ENCODE peak calls at places on chromosome 6, in four cellular contexts. One of them, this sample, is unnamed.

GRCh38 chr6:125802383-125802782 is 11.6 kb downstream of the NCOA7 start:
- DNase-seq in neural crest cell: no peak
- DNase-seq in NCI-H2081: no peak
- DNase-seq in ACHN: no peak
- DNase-seq in this sample: no peak

GRCh38 chr6:138297761-138298298 is 79.5 kb upstream of the PBOV1 start:
- DNase-seq in neural crest cell: no peak
- DNase-seq in NCI-H2081: no peak
- DNase-seq in ACHN: no peak
- DNase-seq in this sample: no peak

GRCh38 chr6:116329156-116329555 is 41.6 kb upstream of the DSE start:
- DNase-seq in NCI-H2081: no peak
- DNase-seq in neural crest cell: no peak
- DNase-seq in ACHN: no peak
- DNase-seq in this sample: no peak

GRCh38 chr6:16206595-16207037 is 31.8 kb upstream of the GMPR start:
- DNase-seq in neural crest cell: peak
- DNase-seq in NCI-H2081: peak
- DNase-seq in ACHN: peak
- DNase-seq in this sample: peak

GRCh38 chr6:147648936-147649335 is 140.4 kb downstream of the SAMD5 start:
- DNase-seq in ACHN: no peak
- DNase-seq in neural crest cell: no peak
- DNase-seq in NCI-H2081: no peak
- DNase-seq in this sample: no peak

GRCh38 chr6:15427360-15428070 is 181.6 kb downstream of the JARID2 start:
- DNase-seq in neural crest cell: no peak
- DNase-seq in ACHN: no peak
- DNase-seq in NCI-H2081: no peak
- DNase-seq in this sample: no peak

GRCh38 chr6:81561071-81561564 is 191.4 kb downstream of the TENT5A start:
- DNase-seq in NCI-H2081: no peak
- DNase-seq in ACHN: no peak
- DNase-seq in neural crest cell: no peak
- DNase-seq in this sample: peak

GRCh38 chr6:149094156-149094555 is 223.4 kb upstream of the TAB2 start:
- DNase-seq in neural crest cell: no peak
- DNase-seq in ACHN: no peak
- DNase-seq in NCI-H2081: no peak
- DNase-seq in this sample: no peak

GRCh38 chr6:63478751-63479150 is 93.5 kb upstream of the LOC128125822 start:
- DNase-seq in NCI-H2081: no peak
- DNase-seq in ACHN: no peak
- DNase-seq in neural crest cell: no peak
- DNase-seq in this sample: no peak

GRCh38 chr6:35412102-35412501 is 40.0 kb upstream of the FANCE start:
- DNase-seq in neural crest cell: no peak
- DNase-seq in ACHN: no peak
- DNase-seq in NCI-H2081: no peak
- DNase-seq in this sample: no peak

GRCh38 chr6:74805841-74806696 is 399.8 kb downstream of the COL12A1 start:
- DNase-seq in ACHN: no peak
- DNase-seq in NCI-H2081: no peak
- DNase-seq in neural crest cell: no peak
- DNase-seq in this sample: no peak

GRCh38 chr6:146850981-146851380 is 252.2 kb downstream of the ADGB start:
- DNase-seq in NCI-H2081: no peak
- DNase-seq in ACHN: no peak
- DNase-seq in neural crest cell: no peak
- DNase-seq in this sample: no peak

GRCh38 chr6:43823879-43824740 is 54.1 kb downstream of the VEGFA start:
- DNase-seq in NCI-H2081: peak
- DNase-seq in neural crest cell: no peak
- DNase-seq in ACHN: peak
- DNase-seq in this sample: no peak

GRCh38 chr6:158387578-158387977 is 75.3 kb downstream of the TULP4 start:
- DNase-seq in NCI-H2081: no peak
- DNase-seq in neural crest cell: no peak
- DNase-seq in ACHN: no peak
- DNase-seq in this sample: no peak

GRCh38 chr6:151112130-151112529 is 127.6 kb upstream of the AKAP12 start:
- DNase-seq in neural crest cell: no peak
- DNase-seq in NCI-H2081: no peak
- DNase-seq in ACHN: no peak
- DNase-seq in this sample: no peak

GRCh38 chr6:137808191-137808590 is 58.9 kb upstream of the TNFAIP3 start:
- DNase-seq in neural crest cell: no peak
- DNase-seq in ACHN: peak
- DNase-seq in NCI-H2081: no peak
- DNase-seq in this sample: no peak

GRCh38 chr6:168050861-168051586 is 28.0 kb downstream of the FRMD1 start:
- DNase-seq in ACHN: no peak
- DNase-seq in NCI-H2081: no peak
- DNase-seq in neural crest cell: no peak
- DNase-seq in this sample: no peak

GRCh38 chr6:14000901-14001300 is 76.1 kb downstream of the RNF182 start:
- DNase-seq in ACHN: peak
- DNase-seq in neural crest cell: no peak
- DNase-seq in NCI-H2081: no peak
- DNase-seq in this sample: no peak

GRCh38 chr6:165227644-165228329 is 81.6 kb downstream of the C6orf118 start:
- DNase-seq in NCI-H2081: no peak
- DNase-seq in ACHN: no peak
- DNase-seq in neural crest cell: no peak
- DNase-seq in this sample: no peak

GRCh38 chr6:3363296-3364025 is 93.4 kb downstream of the SLC22A23 start:
- DNase-seq in neural crest cell: no peak
- DNase-seq in NCI-H2081: peak
- DNase-seq in ACHN: no peak
- DNase-seq in this sample: no peak

GRCh38 chr6:133410628-133411027 is 169.5 kb downstream of the EYA4 start:
- DNase-seq in NCI-H2081: no peak
- DNase-seq in ACHN: no peak
- DNase-seq in neural crest cell: peak
- DNase-seq in this sample: no peak

GRCh38 chr6:149488815-149489214 is 4.0 kb upstream of the ZC3H12D start:
- DNase-seq in ACHN: no peak
- DNase-seq in neural crest cell: no peak
- DNase-seq in NCI-H2081: no peak
- DNase-seq in this sample: no peak

GRCh38 chr6:125346143-125346925 is 44.6 kb upstream of the HDDC2 start:
- DNase-seq in NCI-H2081: no peak
- DNase-seq in neural crest cell: no peak
- DNase-seq in ACHN: no peak
- DNase-seq in this sample: no peak

GRCh38 chr6:19979059-19979458 is 141.9 kb downstream of the ID4 start:
- DNase-seq in NCI-H2081: no peak
- DNase-seq in ACHN: no peak
- DNase-seq in neural crest cell: no peak
- DNase-seq in this sample: no peak

GRCh38 chr6:118618676-118619377 is 32.6 kb downstream of the CEP85L start:
- DNase-seq in ACHN: peak
- DNase-seq in neural crest cell: peak
- DNase-seq in NCI-H2081: peak
- DNase-seq in this sample: no peak

GRCh38 chr6:139853302-139853992 is 479.0 kb upstream of the CITED2 start:
- DNase-seq in NCI-H2081: no peak
- DNase-seq in ACHN: peak
- DNase-seq in neural crest cell: no peak
- DNase-seq in this sample: no peak

This sample was measured in NCI-H1417 treated with DMSO at 0.1 percent for 48 hours.